ENCODE peak calls at places on chromosome 17, in nine cellular contexts. K, C, J, M, B, G, H, N and U are unnamed samples.
A peak's percentile ranks its signal among the peaks of the same experiment; 100 is the strongest.

GRCh38 chr17:42067371-42068180 is 17.2 kb upstream of the C17orf113 start:
- DNase-seq in K (peak; percentile 79), C (peak; percentile 74), J (no peak), M (peak; percentile 77), B (peak; percentile 96), G (peak; percentile 78), H (peak; percentile 72), N (peak; percentile 93), U (peak; percentile 78)

GRCh38 chr17:78458739-78459335 is 80.4 kb downstream of the PGS1 start:
- DNase-seq in K (no peak), C (no peak), J (no peak), M (no peak), B (no peak), G (no peak), H (no peak), N (no peak), U (no peak)

GRCh38 chr17:59671386-59671785 is 35.8 kb downstream of the PTRH2 start:
- DNase-seq in K (no peak), C (no peak), J (no peak), M (no peak), B (no peak), G (no peak), H (no peak), N (no peak), U (no peak)

GRCh38 chr17:147796-148740 is 10.7 kb downstream of the SCGB1C2 start:
- DNase-seq in K (no peak), C (peak; percentile 16), J (no peak), M (no peak), B (peak; percentile 32), G (peak; percentile 16), H (no peak), N (no peak), U (peak; percentile 30)

GRCh38 chr17:65360961-65361552 is 200.4 kb downstream of the AXIN2 start:
- DNase-seq in K (no peak), C (no peak), J (no peak), M (no peak), B (no peak), G (no peak), H (no peak), N (no peak), U (no peak)

GRCh38 chr17:42817866-42818265 is 6.2 kb downstream of the BECN1 start:
- DNase-seq in K (no peak), C (no peak), J (no peak), M (no peak), B (no peak), G (no peak), H (no peak), N (no peak), U (no peak)

GRCh38 chr17:67052720-67053437 is 8.5 kb downstream of the CACNG1 start:
- DNase-seq in K (no peak), C (peak; percentile 20), J (no peak), M (no peak), B (no peak), G (no peak), H (no peak), N (no peak), U (no peak)

GRCh38 chr17:21823130-21823529 is 130.8 kb downstream of the KCNJ18 start:
- DNase-seq in K (no peak), C (no peak), J (no peak), M (no peak), B (no peak), G (no peak), H (no peak), N (no peak), U (no peak)

GRCh38 chr17:39926588-39927100 is 757 bp downstream of the ORMDL3 start:
- DNase-seq in K (peak; percentile 62), C (peak; percentile 55), J (no peak), M (no peak), B (no peak), G (no peak), H (peak; percentile 66), N (no peak), U (no peak)

GRCh38 chr17:52178013-52178412 is 19.5 kb upstream of the CA10 start:
- DNase-seq in K (no peak), C (no peak), J (no peak), M (no peak), B (no peak), G (no peak), H (no peak), N (no peak), U (no peak)

GRCh38 chr17:70119961-70120360 is 44.9 kb downstream of the KCNJ16 start:
- DNase-seq in K (no peak), C (no peak), J (no peak), M (no peak), B (no peak), G (no peak), H (no peak), N (no peak), U (no peak)

DNA sequence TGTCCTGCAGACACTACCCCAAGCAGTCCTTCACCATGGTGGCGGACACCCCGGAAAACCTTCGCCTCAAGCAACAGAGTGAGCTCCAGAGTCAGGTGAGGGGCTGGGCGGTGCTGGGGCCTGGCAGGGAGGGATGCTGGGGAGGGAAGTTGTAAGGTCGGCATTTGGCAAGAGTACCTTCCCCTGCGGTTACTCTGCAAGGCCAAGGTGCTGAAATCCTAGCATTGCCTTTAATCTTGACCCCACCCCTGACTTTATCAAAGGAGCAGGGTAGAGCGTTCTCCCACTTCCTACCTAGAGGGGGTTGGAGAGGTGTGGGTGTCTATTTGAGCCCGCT is 20.5 kb downstream of the LASP1 start:
- DNase-seq in K (no peak), C (no peak), J (no peak), M (no peak), B (no peak), G (no peak), H (no peak), N (no peak), U (no peak)
- H3K4me1 ChIP-seq in K (peaks cover 40% of the 10 kb centered on the region), C (peaks cover 90% of the 10 kb centered on the region), J (no peaks in the 10 kb centered on the region), M (no peaks in the 10 kb centered on the region), B (peaks cover 6% of the 10 kb centered on the region), G (peaks cover 16% of the 10 kb centered on the region), H (peaks cover 30% of the 10 kb centered on the region), N (peaks cover 57% of the 10 kb centered on the region), U (peaks cover 46% of the 10 kb centered on the region)

GRCh38 chr17:9123594-9124553 is 102.6 kb downstream of the NTN1 start:
- DNase-seq in K (no peak), C (no peak), J (no peak), M (no peak), B (no peak), G (no peak), H (no peak), N (no peak), U (no peak)
- TF ChIP-seq EP300 in K (no peak), C (no peak), J (no peak), M (no peak), B (no peak), G (no peak), H (no peak), N (no peak), U (no peak)

GRCh38 chr17:4942760-4943508 is 2.9 kb downstream of the RNF167 start:
- DNase-seq in K (no peak), C (no peak), J (no peak), M (no peak), B (no peak), G (no peak), H (no peak), N (no peak), U (no peak)
- H3K4me1 ChIP-seq in K (peaks cover 65% of the 10 kb centered on the region), C (peaks cover 81% of the 10 kb centered on the region), J (peaks cover 46% of the 10 kb centered on the region), M (no peaks in the 10 kb centered on the region), B (peaks cover 10% of the 10 kb centered on the region), G (peaks cover 14% of the 10 kb centered on the region), H (peaks cover 31% of the 10 kb centered on the region), N (peaks cover 74% of the 10 kb centered on the region), U (peaks cover 83% of the 10 kb centered on the region)

GRCh38 chr17:45223541-45224528 is 2.1 kb downstream of the FMNL1 start:
- DNase-seq in K (no peak), C (no peak), J (no peak), M (no peak), B (no peak), G (no peak), H (no peak), N (no peak), U (no peak)

GRCh38 chr17:45222994-45223540 is 1.4 kb downstream of the FMNL1 start:
- DNase-seq in K (no peak), C (no peak), J (no peak), M (no peak), B (no peak), G (no peak), H (no peak), N (no peak), U (no peak)

GRCh38 chr17:45221081-45221996 is at the start of gene FMNL1:
- DNase-seq in K (no peak), C (peak; percentile 68), J (no peak), M (no peak), B (peak; percentile 77), G (no peak), H (peak; percentile 60), N (no peak), U (no peak)

GRCh38 chr17:45221997-45222272 is 250 bp downstream of the FMNL1 start:
- DNase-seq in K (no peak), C (no peak), J (no peak), M (no peak), B (no peak), G (no peak), H (no peak), N (no peak), U (no peak)

GRCh38 chr17:45222273-45222993 is 748 bp downstream of the FMNL1 start:
- DNase-seq in K (no peak), C (no peak), J (no peak), M (no peak), B (no peak), G (no peak), H (peak; percentile 56), N (no peak), U (no peak)
- TF ChIP-seq EP300 in K (no peak), C (no peak), J (no peak), M (no peak), B (no peak), G (no peak), H (no peak), N (no peak), U (no peak)

GRCh38 chr17:57441270-57441600 is 184.9 kb downstream of the MSI2 start:
- DNase-seq in K (no peak), C (no peak), J (no peak), M (no peak), B (no peak), G (no peak), H (no peak), N (no peak), U (no peak)
- H3K4me1 ChIP-seq in K (peaks cover 96% of the 10 kb centered on the region), C (peaks cover 36% of the 10 kb centered on the region), J (peaks cover 58% of the 10 kb centered on the region), M (no peaks in the 10 kb centered on the region), B (peaks cover 4% of the 10 kb centered on the region), G (peaks cover 47% of the 10 kb centered on the region), H (peaks cover 20% of the 10 kb centered on the region), N (peaks cover 47% of the 10 kb centered on the region), U (peaks cover 38% of the 10 kb centered on the region)

GRCh38 chr17:16943541-16944333 is 28.2 kb downstream of the TNFRSF13B start:
- DNase-seq in K (no peak), C (peak; percentile 11), J (no peak), M (no peak), B (peak; percentile 33), G (no peak), H (no peak), N (no peak), U (no peak)
- TF ChIP-seq EP300 in K (no peak), C (no peak), J (no peak), M (no peak), B (no peak), G (no peak), H (no peak), N (no peak), U (no peak)